ENCODE peak calls at places on chromosome 19, in ten cellular contexts. D, V, H, C, Z, E, J, S, Y and G are unnamed samples. For H3K4me1, the result is how much of the 10 kb centered on the place peaks cover.

GRCh38 chr19:10389863-10390262 is 9.5 kb upstream of the TYK2 start:
- DNase-seq in D (no peak), V (no peak), H (no peak), C (no peak), Z (no peak), E (no peak), J (peak), S (no peak), Y (no peak), G (peak)

GRCh38 chr19:343941-344624 is 513 bp downstream of the MIER2 start:
- DNase-seq in D (peak), V (no peak), H (no peak), C (peak), Z (no peak), E (no peak), J (peak), S (peak), Y (no peak), G (peak)

GRCh38 chr19:28569132-28570114 is 643.5 kb downstream of the UQCRFS1 start:
- DNase-seq in D (no peak), V (no peak), H (no peak), C (no peak), Z (no peak), E (no peak), J (no peak), S (no peak), Y (no peak), G (no peak)

GRCh38 chr19:12723643-12724426 is at the start of gene TNPO2:
- DNase-seq in D (peak), V (peak), H (peak), C (no peak), Z (no peak), E (peak), J (peak), S (peak), Y (peak), G (peak)

GRCh38 chr19:10206226-10206873 is 11.6 kb upstream of the DNMT1 start:
- DNase-seq in D (no peak), V (no peak), H (no peak), C (no peak), Z (no peak), E (no peak), J (no peak), S (no peak), Y (no peak), G (no peak)

GRCh38 chr19:13984875-13985741 is 21.0 kb downstream of the RFX1 start:
- DNase-seq in D (no peak), V (no peak), H (no peak), C (no peak), Z (no peak), E (no peak), J (no peak), S (no peak), Y (no peak), G (peak)

GRCh38 chr19:3986260-3987041 is 1.2 kb upstream of the EEF2 start:
- DNase-seq in D (peak), V (no peak), H (peak), C (no peak), Z (peak), E (peak), J (peak), S (peak), Y (peak), G (peak)

GRCh38 chr19:13839193-13839937 is 37.6 kb upstream of the NANOS3 start:
- DNase-seq in D (peak), V (peak), H (no peak), C (peak), Z (no peak), E (peak), J (peak), S (peak), Y (peak), G (peak)

GRCh38 chr19:40695881-40696280 is 5.4 kb upstream of the NUMBL start:
- DNase-seq in D (no peak), V (no peak), H (no peak), C (no peak), Z (no peak), E (no peak), J (no peak), S (no peak), Y (no peak), G (no peak)

GRCh38 chr19:15812059-15812722 is 3.3 kb downstream of the OR10H1 start:
- DNase-seq in D (no peak), V (no peak), H (peak), C (no peak), Z (no peak), E (no peak), J (no peak), S (no peak), Y (peak), G (no peak)

GRCh38 chr19:13804830-13805683 is 9.8 kb downstream of the ZSWIM4 start:
- DNase-seq in D (peak), V (no peak), H (no peak), C (peak), Z (no peak), E (no peak), J (peak), S (no peak), Y (no peak), G (no peak)

GRCh38 chr19:6222884-6223283 is 56.9 kb downstream of the MLLT1 start:
- DNase-seq in D (no peak), V (no peak), H (no peak), C (peak), Z (no peak), E (no peak), J (no peak), S (no peak), Y (no peak), G (no peak)

GRCh38 chr19:3868770-3869456 is at the start of gene ZFR2:
- DNase-seq in D (peak), V (no peak), H (peak), C (peak), Z (no peak), E (no peak), J (peak), S (peak), Y (no peak), G (peak)

GRCh38 chr19:31085125-31085524 is 264.1 kb downstream of the TSHZ3 start:
- DNase-seq in D (no peak), V (no peak), H (no peak), C (no peak), Z (no peak), E (no peak), J (no peak), S (no peak), Y (no peak), G (no peak)

GRCh38 chr19:13103585-13103923 is 896 bp upstream of the LYL1 start:
- DNase-seq in D (no peak), V (no peak), H (no peak), C (no peak), Z (no peak), E (no peak), J (no peak), S (peak), Y (no peak), G (peak)

GRCh38 chr19:31185261-31185660 is 164.0 kb downstream of the TSHZ3 start:
- DNase-seq in D (no peak), V (no peak), H (no peak), C (no peak), Z (no peak), E (no peak), J (peak), S (no peak), Y (no peak), G (no peak)

GRCh38 chr19:46303702-46304397 is 7.0 kb downstream of the HIF3A start:
- DNase-seq in D (peak), V (peak), H (peak), C (peak), Z (peak), E (peak), J (peak), S (peak), Y (peak), G (no peak)

GRCh38 chr19:33667141-33667540 is 45.4 kb downstream of the CHST8 start:
- DNase-seq in D (no peak), V (no peak), H (no peak), C (no peak), Z (no peak), E (no peak), J (no peak), S (no peak), Y (no peak), G (no peak)

GRCh38 chr19:658916-659839 is 3.8 kb downstream of the RNF126 start:
- DNase-seq in D (no peak), V (no peak), H (no peak), C (peak), Z (peak), E (no peak), J (no peak), S (no peak), Y (no peak), G (no peak)

GRCh38 chr19:13173129-13173737 is 23.0 kb downstream of the IER2 start:
- DNase-seq in D (no peak), V (no peak), H (no peak), C (no peak), Z (no peak), E (no peak), J (no peak), S (no peak), Y (no peak), G (peak)

GRCh38 chr19:2782357-2782935 is 627 bp downstream of the SGTA start:
- DNase-seq in D (no peak), V (no peak), H (no peak), C (no peak), Z (no peak), E (no peak), J (no peak), S (no peak), Y (no peak), G (no peak)
- H3K4me1 ChIP-seq in D (under half), V (under half), H (under half), C (under half), Z (under half), E (under half), J (under half), S (under half), Y (under half), G (half or more)

GRCh38 chr19:17162580-17162979 is 52.6 kb upstream of the USE1 start:
- DNase-seq in D (no peak), V (no peak), H (no peak), C (no peak), Z (no peak), E (no peak), J (no peak), S (no peak), Y (no peak), G (no peak)

GRCh38 chr19:17160908-17161307 is 54.2 kb upstream of the USE1 start:
- DNase-seq in D (no peak), V (no peak), H (no peak), C (no peak), Z (no peak), E (no peak), J (no peak), S (no peak), Y (no peak), G (no peak)

GRCh38 chr19:17164644-17165043 is 50.5 kb upstream of the USE1 start:
- DNase-seq in D (no peak), V (no peak), H (no peak), C (no peak), Z (no peak), E (no peak), J (no peak), S (no peak), Y (no peak), G (no peak)

GRCh38 chr19:17163652-17164051 is 51.5 kb upstream of the USE1 start:
- DNase-seq in D (no peak), V (no peak), H (no peak), C (no peak), Z (no peak), E (no peak), J (no peak), S (no peak), Y (no peak), G (no peak)

GRCh38 chr19:17165715-17166114 is 49.4 kb upstream of the USE1 start:
- DNase-seq in D (no peak), V (no peak), H (no peak), C (no peak), Z (no peak), E (no peak), J (no peak), S (no peak), Y (no peak), G (no peak)
- H3K4me1 ChIP-seq in D (under half), V (under half), H (under half), C (under half), Z (under half), E (under half), J (under half), S (under half), Y (under half), G (under half)

GRCh38 chr19:38698225-38699026 is 45.8 kb downstream of the CAPN12 start:
- DNase-seq in D (no peak), V (no peak), H (no peak), C (no peak), Z (no peak), E (no peak), J (no peak), S (no peak), Y (no peak), G (no peak)

GRCh38 chr19:38697641-38698071 is 46.6 kb downstream of the CAPN12 start:
- DNase-seq in D (no peak), V (no peak), H (no peak), C (no peak), Z (no peak), E (no peak), J (no peak), S (no peak), Y (no peak), G (no peak)

GRCh38 chr19:38695832-38696732 is 48.2 kb downstream of the CAPN12 start:
- DNase-seq in D (no peak), V (no peak), H (no peak), C (no peak), Z (no peak), E (no peak), J (no peak), S (no peak), Y (no peak), G (no peak)

GRCh38 chr19:38696733-38697055 is 47.6 kb downstream of the CAPN12 start:
- DNase-seq in D (no peak), V (no peak), H (no peak), C (no peak), Z (no peak), E (no peak), J (no peak), S (no peak), Y (no peak), G (no peak)

GRCh38 chr19:38697197-38697596 is 47.1 kb downstream of the CAPN12 start:
- DNase-seq in D (no peak), V (no peak), H (no peak), C (no peak), Z (no peak), E (no peak), J (no peak), S (no peak), Y (no peak), G (no peak)
- H3K4me1 ChIP-seq in D (under half), V (under half), H (under half), C (half or more), Z (half or more), E (under half), J (under half), S (under half), Y (half or more), G (under half)

DNA sequence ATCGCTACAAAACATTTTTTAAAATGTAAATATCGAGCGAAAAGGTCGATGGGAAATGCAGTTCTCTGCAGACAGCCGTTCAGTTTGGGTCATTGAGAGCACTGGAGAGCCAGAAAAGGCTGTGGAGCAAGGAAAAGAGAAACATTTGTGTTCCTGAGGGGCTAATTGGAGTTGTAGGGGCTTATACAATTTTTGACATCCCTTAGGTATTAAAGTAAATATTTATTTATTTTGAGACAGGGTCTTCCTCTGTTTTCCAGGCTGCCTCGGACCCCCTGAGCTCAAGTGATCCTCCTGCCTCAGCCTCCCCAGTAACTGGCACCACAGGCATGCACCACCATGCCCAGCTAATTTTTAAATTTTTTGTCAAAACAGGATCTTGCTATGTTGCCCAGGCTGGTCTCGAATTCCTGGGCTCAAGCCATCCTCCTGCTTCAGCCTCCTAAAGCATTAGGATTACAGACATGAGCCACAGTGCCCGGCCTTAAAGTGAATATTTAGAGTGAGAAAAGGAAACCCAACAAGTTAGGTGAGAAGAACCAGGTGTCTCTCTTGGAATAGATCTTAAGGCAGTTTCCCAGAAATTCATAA is 825 bp upstream of the YIF1B start:
- DNase-seq in D (no peak), V (no peak), H (no peak), C (no peak), Z (no peak), E (no peak), J (no peak), S (no peak), Y (no peak), G (no peak)
- H3K4me1 ChIP-seq in D (under half), V (under half), H (under half), C (under half), Z (under half), E (under half), J (under half), S (under half), Y (under half), G (under half)

GRCh38 chr19:7871280-7871529 is 3.0 kb downstream of the PRR36 start:
- DNase-seq in D (peak), V (no peak), H (no peak), C (no peak), Z (no peak), E (no peak), J (no peak), S (peak), Y (no peak), G (peak)
- H3K4me1 ChIP-seq in D (under half), V (under half), H (under half), C (under half), Z (under half), E (under half), J (under half), S (under half), Y (under half), G (under half)

GRCh38 chr19:41861846-41862245 is 1.8 kb downstream of the RPS19 start:
- DNase-seq in D (no peak), V (no peak), H (no peak), C (no peak), Z (no peak), E (no peak), J (no peak), S (no peak), Y (no peak), G (no peak)

GRCh38 chr19:41861098-41861768 is 1.2 kb downstream of the RPS19 start:
- DNase-seq in D (no peak), V (no peak), H (no peak), C (no peak), Z (no peak), E (no peak), J (no peak), S (no peak), Y (no peak), G (no peak)

GRCh38 chr19:41864374-41864773 is 4.3 kb downstream of the RPS19 start:
- DNase-seq in D (no peak), V (no peak), H (no peak), C (no peak), Z (no peak), E (no peak), J (no peak), S (no peak), Y (no peak), G (no peak)

GRCh38 chr19:41863209-41863931 is 3.3 kb downstream of the RPS19 start:
- DNase-seq in D (no peak), V (no peak), H (no peak), C (no peak), Z (no peak), E (no peak), J (no peak), S (no peak), Y (no peak), G (no peak)

DNA sequence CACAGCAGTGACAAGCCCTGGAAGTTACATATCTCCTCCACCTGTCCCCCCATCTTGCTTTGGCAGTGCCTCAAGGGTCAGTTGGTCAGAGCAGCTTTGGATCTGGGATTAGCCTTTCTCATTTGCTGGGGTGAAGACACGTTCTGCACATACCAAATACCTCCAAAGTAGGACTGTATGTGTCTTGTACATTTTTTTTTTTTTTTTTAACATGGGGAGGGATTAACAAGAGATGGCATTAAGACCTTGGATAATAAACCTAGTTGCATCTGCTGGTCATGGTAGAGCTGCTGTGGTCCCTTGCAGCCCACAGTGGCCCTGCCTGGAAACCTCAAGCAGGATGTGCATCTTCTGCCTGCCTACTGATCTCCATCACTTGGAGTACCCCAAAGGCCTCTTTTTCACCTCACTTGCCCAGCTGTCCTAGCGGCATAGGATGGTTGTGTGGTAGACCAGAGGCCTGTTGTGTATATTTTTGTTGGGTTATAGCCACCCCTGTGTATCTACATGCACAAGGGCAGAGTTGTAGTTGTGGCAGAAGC is 2.5 kb downstream of the RPS19 start:
- DNase-seq in D (no peak), V (no peak), H (no peak), C (no peak), Z (no peak), E (no peak), J (no peak), S (no peak), Y (no peak), G (no peak)
- H3K4me1 ChIP-seq in D (under half), V (under half), H (under half), C (under half), Z (under half), E (under half), J (half or more), S (under half), Y (under half), G (under half)

GRCh38 chr19:18839465-18840287 is 7.9 kb downstream of the UPF1 start:
- DNase-seq in D (no peak), V (no peak), H (no peak), C (peak), Z (no peak), E (no peak), J (no peak), S (no peak), Y (no peak), G (no peak)
- H3K4me1 ChIP-seq in D (under half), V (under half), H (under half), C (half or more), Z (under half), E (under half), J (under half), S (under half), Y (under half), G (under half)

DNA sequence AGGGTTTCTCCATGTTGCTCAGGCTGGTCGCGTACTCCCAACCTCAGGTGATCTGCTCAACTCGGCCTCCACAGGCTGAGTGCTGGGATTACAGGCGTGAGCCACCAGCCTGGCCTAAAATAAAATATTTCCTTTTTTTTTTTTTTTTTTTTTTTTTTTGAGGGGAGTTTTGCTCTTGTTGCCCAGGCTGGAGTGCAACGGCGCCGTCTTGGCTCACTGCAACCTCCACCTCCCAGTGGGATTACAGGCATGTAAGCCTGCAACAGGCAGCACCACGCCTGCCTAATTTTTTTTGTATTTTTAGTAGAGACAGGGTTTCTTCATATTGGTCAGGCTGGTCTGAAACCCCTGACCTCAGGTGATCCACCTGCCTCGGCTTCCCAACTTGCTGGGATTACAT is 4.9 kb downstream of the ZNF506 start:
- DNase-seq in D (no peak), V (no peak), H (no peak), C (no peak), Z (no peak), E (no peak), J (no peak), S (no peak), Y (no peak), G (no peak)
- H3K4me1 ChIP-seq in D (under half), V (under half), H (under half), C (under half), Z (under half), E (under half), J (under half), S (under half), Y (under half), G (under half)

DNA sequence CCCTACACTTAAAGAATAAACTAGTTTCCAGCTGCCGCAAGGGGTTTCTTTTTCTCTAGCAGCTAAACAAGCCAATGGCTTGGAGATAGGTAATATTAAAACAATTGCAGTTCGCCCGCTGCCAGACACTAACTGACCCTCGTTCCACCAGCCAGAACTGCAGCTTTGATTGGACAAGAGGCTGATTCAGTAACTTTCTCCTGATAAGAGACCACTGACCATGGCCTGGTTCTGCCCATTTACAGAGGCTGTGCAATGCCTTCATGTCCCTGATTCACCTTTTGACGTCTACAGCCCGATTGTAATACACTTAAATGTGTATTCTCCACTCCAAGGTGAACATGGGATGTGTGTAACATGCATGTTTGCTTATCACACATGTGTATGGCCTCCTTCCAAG is 12.8 kb upstream of the C19orf12 start:
- DNase-seq in D (no peak), V (no peak), H (no peak), C (no peak), Z (no peak), E (no peak), J (no peak), S (no peak), Y (no peak), G (no peak)
- H3K4me1 ChIP-seq in D (under half), V (under half), H (under half), C (under half), Z (under half), E (under half), J (under half), S (under half), Y (under half), G (under half)

GRCh38 chr19:5172859-5173577 is 167.6 kb downstream of the PTPRS start:
- DNase-seq in D (no peak), V (no peak), H (peak), C (no peak), Z (peak), E (no peak), J (peak), S (peak), Y (no peak), G (no peak)
- H3K4me1 ChIP-seq in D (under half), V (under half), H (under half), C (under half), Z (under half), E (under half), J (under half), S (under half), Y (under half), G (under half)